ENCODE peak calls at places on chromosomes 11 and 22, in seven cellular contexts. G, B, V, Z, P, D and Y are unnamed samples.
A peak's percentile ranks its signal among the peaks of the same experiment; 100 is the strongest.

GRCh38 chr11:130403301-130403804 is 25.1 kb downstream of the ADAMTS8 start:
- DNase-seq in G (no peak), B (no peak), V (peak; percentile 85), Z (no peak), P (no peak), D (no peak), Y (no peak)

GRCh38 chr22:47249370-47249928 is 487.0 kb downstream of the TBC1D22A start:
- DNase-seq in G (no peak), B (no peak), V (no peak), Z (no peak), P (no peak), D (no peak), Y (no peak)

GRCh38 chr11:61695917-61696316 is 15.7 kb downstream of the DAGLA start:
- DNase-seq in G (peak; percentile 49), B (peak; percentile 87), V (peak; percentile 81), Z (no peak), P (peak; percentile 90), D (peak; percentile 92), Y (peak; percentile 70)

GRCh38 chr22:29751669-29752068 is 15.1 kb downstream of the ZMAT5 start:
- DNase-seq in G (no peak), B (no peak), V (no peak), Z (no peak), P (no peak), D (no peak), Y (no peak)

GRCh38 chr11:76699461-76700091 is 29.0 kb upstream of the LRRC32 start:
- DNase-seq in G (no peak), B (no peak), V (no peak), Z (no peak), P (no peak), D (no peak), Y (no peak)

GRCh38 chr11:101082813-101083212 is 46.8 kb downstream of the PGR start:
- DNase-seq in G (no peak), B (no peak), V (no peak), Z (no peak), P (no peak), D (no peak), Y (no peak)

GRCh38 chr11:123483058-123483457 is 53.0 kb downstream of the GRAMD1B start:
- DNase-seq in G (no peak), B (no peak), V (peak; percentile 32), Z (no peak), P (no peak), D (no peak), Y (no peak)

GRCh38 chr11:117781650-117782049 is 15.4 kb downstream of the DSCAML1 start:
- DNase-seq in G (no peak), B (no peak), V (no peak), Z (no peak), P (no peak), D (no peak), Y (no peak)

GRCh38 chr11:119912214-119912613 is 183.2 kb upstream of the NECTIN1 start:
- DNase-seq in G (no peak), B (no peak), V (no peak), Z (no peak), P (no peak), D (no peak), Y (no peak)

GRCh38 chr11:61871158-61871597 is 20.2 kb downstream of the FADS3 start:
- DNase-seq in G (peak; percentile 76), B (peak; percentile 58), V (peak; percentile 88), Z (peak; percentile 52), P (peak; percentile 58), D (peak; percentile 45), Y (peak; percentile 86)

GRCh38 chr11:8794126-8794525 is 111.5 kb downstream of the RPL27A start:
- DNase-seq in G (no peak), B (no peak), V (no peak), Z (no peak), P (no peak), D (no peak), Y (no peak)

GRCh38 chr22:28674121-28674563 is 5.5 kb downstream of the TTC28 start:
- DNase-seq in G (no peak), B (no peak), V (peak; percentile 74), Z (peak; percentile 32), P (peak; percentile 21), D (peak; percentile 68), Y (no peak)

GRCh38 chr22:46592390-46592872 is 27.8 kb upstream of the GRAMD4 start:
- DNase-seq in G (peak; percentile 64), B (peak; percentile 24), V (peak; percentile 84), Z (peak; percentile 85), P (peak; percentile 31), D (no peak), Y (no peak)

GRCh38 chr11:68841718-68842426 is at the start of gene CPT1A:
- DNase-seq in G (peak; percentile 67), B (peak; percentile 69), V (peak; percentile 81), Z (no peak), P (peak; percentile 62), D (peak; percentile 72), Y (peak; percentile 79)

GRCh38 chr11:106644824-106645223 is 373.5 kb downstream of the GUCY1A2 start:
- DNase-seq in G (no peak), B (no peak), V (peak; percentile 12), Z (no peak), P (no peak), D (no peak), Y (no peak)

GRCh38 chr11:130677486-130678153 is 229.2 kb downstream of the ADAMTS15 start:
- DNase-seq in G (no peak), B (no peak), V (peak; percentile 95), Z (no peak), P (no peak), D (no peak), Y (no peak)

GRCh38 chr11:7522106-7522505 is 8.3 kb downstream of the PPFIBP2 start:
- DNase-seq in G (no peak), B (no peak), V (no peak), Z (no peak), P (no peak), D (no peak), Y (no peak)

GRCh38 chr11:96246718-96247540 is 96.1 kb downstream of the MAML2 start:
- DNase-seq in G (no peak), B (no peak), V (peak; percentile 71), Z (no peak), P (no peak), D (no peak), Y (no peak)

GRCh38 chr11:13249992-13250391 is 27.6 kb upstream of the BMAL1 start:
- DNase-seq in G (no peak), B (no peak), V (peak; percentile 36), Z (no peak), P (no peak), D (no peak), Y (no peak)

GRCh38 chr11:72904016-72904415 is 89.8 kb downstream of the ATG16L2 start:
- DNase-seq in G (no peak), B (no peak), V (no peak), Z (no peak), P (no peak), D (no peak), Y (no peak)

GRCh38 chr11:71080239-71081097 is 171.9 kb downstream of the SHANK2 start:
- DNase-seq in G (no peak), B (peak; percentile 23), V (peak; percentile 43), Z (peak; percentile 6), P (peak; percentile 18), D (no peak), Y (peak; percentile 90)

GRCh38 chr22:26464312-26464711 is 19.3 kb downstream of the HPS4 start:
- DNase-seq in G (no peak), B (no peak), V (peak; percentile 85), Z (no peak), P (no peak), D (no peak), Y (peak; percentile 18)

GRCh38 chr11:10777393-10777793 is 26.3 kb downstream of the CTR9 start:
- DNase-seq in G (no peak), B (no peak), V (no peak), Z (no peak), P (no peak), D (no peak), Y (no peak)

GRCh38 chr22:37998543-37998942 is 14.2 kb upstream of the SOX10 start:
- DNase-seq in G (no peak), B (no peak), V (no peak), Z (no peak), P (no peak), D (no peak), Y (no peak)

GRCh38 chr11:3109921-3110706 is 52.9 kb upstream of the CARS1 start:
- DNase-seq in G (peak; percentile 12), B (peak; percentile 34), V (peak; percentile 50), Z (no peak), P (peak; percentile 24), D (no peak), Y (no peak)

GRCh38 chr11:84524422-84525051 is 1102.6 kb downstream of the DLG2 start:
- DNase-seq in G (no peak), B (no peak), V (peak; percentile 5), Z (no peak), P (no peak), D (no peak), Y (peak; percentile 32)

GRCh38 chr11:133078591-133079179 is 453.6 kb downstream of the OPCML start:
- DNase-seq in G (no peak), B (no peak), V (peak; percentile 56), Z (no peak), P (no peak), D (no peak), Y (peak; percentile 79)

GRCh38 chr22:30717331-30717921 is 22.8 kb downstream of the OSBP2 start:
- DNase-seq in G (no peak), B (no peak), V (peak; percentile 91), Z (no peak), P (no peak), D (no peak), Y (no peak)

GRCh38 chr22:38829485-38829884 is 14.3 kb downstream of the NPTXR start:
- DNase-seq in G (no peak), B (no peak), V (no peak), Z (no peak), P (no peak), D (no peak), Y (no peak)

GRCh38 chr11:33942954-33943353 is 51.1 kb upstream of the LMO2 start:
- DNase-seq in G (no peak), B (no peak), V (peak; percentile 77), Z (no peak), P (no peak), D (no peak), Y (no peak)

GRCh38 chr11:2134022-2135010 is 4.9 kb downstream of the IGF2 start:
- DNase-seq in G (no peak), B (no peak), V (no peak), Z (no peak), P (no peak), D (no peak), Y (no peak)

GRCh38 chr22:40654522-40655167 is 18.1 kb upstream of the MRTFA start:
- DNase-seq in G (no peak), B (no peak), V (peak; percentile 92), Z (no peak), P (no peak), D (no peak), Y (peak; percentile 70)

GRCh38 chr11:65663634-65664200 is 1.0 kb upstream of the RELA start:
- DNase-seq in G (no peak), B (peak; percentile 52), V (peak; percentile 66), Z (no peak), P (peak; percentile 34), D (peak; percentile 34), Y (peak; percentile 68)

GRCh38 chr11:126838779-126839178 is 161.8 kb downstream of the KIRREL3 start:
- DNase-seq in G (no peak), B (no peak), V (no peak), Z (no peak), P (no peak), D (no peak), Y (no peak)